ENCODE peak calls at places on chromosomes 1 and 21, in eight cellular contexts. One of them, this sample, is unnamed.

GRCh38 chr1:147472489-147472888 is 68.8 kb upstream of the BCL9 start:
- DNase-seq in epithelial cell of esophagus: no peak
- DNase-seq in NCI-H1105 treated with DMSO at 0.1 percent for 48 hours: no peak
- DNase-seq in activated T-cell treated with anti-CD3 and anti-CD28 coated beads, Interleukin-2, amount 50 U/mL, for 4 hours: no peak
- DNase-seq in ascending aorta: no peak
- DNase-seq in stimulated activated CD8-positive, alpha-beta memory T cell treated with anti-CD3 and anti-CD28 coated beads, Interleukin-4, amount 100 ng/mL, for 4 hours: no peak
- DNase-seq in MM.1S: no peak
- DNase-seq in HS-5: no peak
- DNase-seq in this sample: no peak

GRCh38 chr1:41374711-41375110 is 13.5 kb downstream of the FOXO6 start:
- DNase-seq in epithelial cell of esophagus: no peak
- DNase-seq in NCI-H1105 treated with DMSO at 0.1 percent for 48 hours: no peak
- DNase-seq in activated T-cell treated with anti-CD3 and anti-CD28 coated beads, Interleukin-2, amount 50 U/mL, for 4 hours: no peak
- DNase-seq in ascending aorta: no peak
- DNase-seq in stimulated activated CD8-positive, alpha-beta memory T cell treated with anti-CD3 and anti-CD28 coated beads, Interleukin-4, amount 100 ng/mL, for 4 hours: no peak
- DNase-seq in MM.1S: no peak
- DNase-seq in HS-5: no peak
- DNase-seq in this sample: no peak

GRCh38 chr1:234369784-234370183 is 3.5 kb upstream of the COA6 start:
- DNase-seq in epithelial cell of esophagus: peak; percentile 88
- DNase-seq in NCI-H1105 treated with DMSO at 0.1 percent for 48 hours: no peak
- DNase-seq in activated T-cell treated with anti-CD3 and anti-CD28 coated beads, Interleukin-2, amount 50 U/mL, for 4 hours: no peak
- DNase-seq in ascending aorta: no peak
- DNase-seq in stimulated activated CD8-positive, alpha-beta memory T cell treated with anti-CD3 and anti-CD28 coated beads, Interleukin-4, amount 100 ng/mL, for 4 hours: no peak
- DNase-seq in MM.1S: no peak
- DNase-seq in HS-5: peak; percentile 42
- DNase-seq in this sample: no peak

GRCh38 chr1:214550339-214551051 is 907 bp downstream of the PTPN14 start:
- DNase-seq in epithelial cell of esophagus: no peak
- DNase-seq in NCI-H1105 treated with DMSO at 0.1 percent for 48 hours: no peak
- DNase-seq in activated T-cell treated with anti-CD3 and anti-CD28 coated beads, Interleukin-2, amount 50 U/mL, for 4 hours: no peak
- DNase-seq in ascending aorta: no peak
- DNase-seq in stimulated activated CD8-positive, alpha-beta memory T cell treated with anti-CD3 and anti-CD28 coated beads, Interleukin-4, amount 100 ng/mL, for 4 hours: no peak
- DNase-seq in MM.1S: no peak
- DNase-seq in HS-5: no peak
- DNase-seq in this sample: no peak

GRCh38 chr21:46448108-46448507 is 10.6 kb upstream of the DIP2A start:
- DNase-seq in epithelial cell of esophagus: no peak
- DNase-seq in NCI-H1105 treated with DMSO at 0.1 percent for 48 hours: no peak
- DNase-seq in activated T-cell treated with anti-CD3 and anti-CD28 coated beads, Interleukin-2, amount 50 U/mL, for 4 hours: no peak
- DNase-seq in ascending aorta: no peak
- DNase-seq in stimulated activated CD8-positive, alpha-beta memory T cell treated with anti-CD3 and anti-CD28 coated beads, Interleukin-4, amount 100 ng/mL, for 4 hours: no peak
- DNase-seq in MM.1S: no peak
- DNase-seq in HS-5: no peak
- DNase-seq in this sample: no peak

GRCh38 chr1:177864530-177865305 is 105.1 kb downstream of the SEC16B start:
- DNase-seq in epithelial cell of esophagus: no peak
- DNase-seq in NCI-H1105 treated with DMSO at 0.1 percent for 48 hours: no peak
- DNase-seq in activated T-cell treated with anti-CD3 and anti-CD28 coated beads, Interleukin-2, amount 50 U/mL, for 4 hours: no peak
- DNase-seq in ascending aorta: no peak
- DNase-seq in stimulated activated CD8-positive, alpha-beta memory T cell treated with anti-CD3 and anti-CD28 coated beads, Interleukin-4, amount 100 ng/mL, for 4 hours: no peak
- DNase-seq in MM.1S: no peak
- DNase-seq in HS-5: no peak
- DNase-seq in this sample: no peak

GRCh38 chr1:6278263-6278662 is 17.4 kb upstream of the GPR153 start:
- DNase-seq in epithelial cell of esophagus: no peak
- DNase-seq in NCI-H1105 treated with DMSO at 0.1 percent for 48 hours: no peak
- DNase-seq in activated T-cell treated with anti-CD3 and anti-CD28 coated beads, Interleukin-2, amount 50 U/mL, for 4 hours: no peak
- DNase-seq in ascending aorta: no peak
- DNase-seq in stimulated activated CD8-positive, alpha-beta memory T cell treated with anti-CD3 and anti-CD28 coated beads, Interleukin-4, amount 100 ng/mL, for 4 hours: no peak
- DNase-seq in MM.1S: no peak
- DNase-seq in HS-5: no peak
- DNase-seq in this sample: peak; percentile 94

GRCh38 chr1:232880354-232880753 is 70.1 kb upstream of the NTPCR start:
- DNase-seq in epithelial cell of esophagus: peak; percentile 61
- DNase-seq in NCI-H1105 treated with DMSO at 0.1 percent for 48 hours: no peak
- DNase-seq in activated T-cell treated with anti-CD3 and anti-CD28 coated beads, Interleukin-2, amount 50 U/mL, for 4 hours: no peak
- DNase-seq in ascending aorta: no peak
- DNase-seq in stimulated activated CD8-positive, alpha-beta memory T cell treated with anti-CD3 and anti-CD28 coated beads, Interleukin-4, amount 100 ng/mL, for 4 hours: no peak
- DNase-seq in MM.1S: no peak
- DNase-seq in HS-5: no peak
- DNase-seq in this sample: no peak

GRCh38 chr1:214454619-214455396 is 96.6 kb downstream of the PTPN14 start:
- DNase-seq in epithelial cell of esophagus: peak; percentile 58
- DNase-seq in NCI-H1105 treated with DMSO at 0.1 percent for 48 hours: no peak
- DNase-seq in activated T-cell treated with anti-CD3 and anti-CD28 coated beads, Interleukin-2, amount 50 U/mL, for 4 hours: no peak
- DNase-seq in ascending aorta: no peak
- DNase-seq in stimulated activated CD8-positive, alpha-beta memory T cell treated with anti-CD3 and anti-CD28 coated beads, Interleukin-4, amount 100 ng/mL, for 4 hours: no peak
- DNase-seq in MM.1S: no peak
- DNase-seq in HS-5: peak; percentile 70
- DNase-seq in this sample: no peak

GRCh38 chr1:22814176-22815042 is 103.8 kb downstream of the EPHB2 start:
- DNase-seq in epithelial cell of esophagus: no peak
- DNase-seq in NCI-H1105 treated with DMSO at 0.1 percent for 48 hours: peak; percentile 85
- DNase-seq in activated T-cell treated with anti-CD3 and anti-CD28 coated beads, Interleukin-2, amount 50 U/mL, for 4 hours: no peak
- DNase-seq in ascending aorta: peak; percentile 79
- DNase-seq in stimulated activated CD8-positive, alpha-beta memory T cell treated with anti-CD3 and anti-CD28 coated beads, Interleukin-4, amount 100 ng/mL, for 4 hours: no peak
- DNase-seq in MM.1S: no peak
- DNase-seq in HS-5: no peak
- DNase-seq in this sample: no peak

GRCh38 chr1:227799756-227800155 is 15.7 kb upstream of the PRSS38 start:
- DNase-seq in epithelial cell of esophagus: no peak
- DNase-seq in NCI-H1105 treated with DMSO at 0.1 percent for 48 hours: no peak
- DNase-seq in activated T-cell treated with anti-CD3 and anti-CD28 coated beads, Interleukin-2, amount 50 U/mL, for 4 hours: no peak
- DNase-seq in ascending aorta: no peak
- DNase-seq in stimulated activated CD8-positive, alpha-beta memory T cell treated with anti-CD3 and anti-CD28 coated beads, Interleukin-4, amount 100 ng/mL, for 4 hours: no peak
- DNase-seq in MM.1S: no peak
- DNase-seq in HS-5: no peak
- DNase-seq in this sample: no peak

GRCh38 chr1:90711696-90712095 is 5.4 kb downstream of the BARHL2 start:
- DNase-seq in epithelial cell of esophagus: no peak
- DNase-seq in NCI-H1105 treated with DMSO at 0.1 percent for 48 hours: no peak
- DNase-seq in activated T-cell treated with anti-CD3 and anti-CD28 coated beads, Interleukin-2, amount 50 U/mL, for 4 hours: no peak
- DNase-seq in ascending aorta: no peak
- DNase-seq in stimulated activated CD8-positive, alpha-beta memory T cell treated with anti-CD3 and anti-CD28 coated beads, Interleukin-4, amount 100 ng/mL, for 4 hours: no peak
- DNase-seq in MM.1S: no peak
- DNase-seq in HS-5: no peak
- DNase-seq in this sample: no peak

GRCh38 chr21:37365657-37366487 is 701 bp upstream of the DYRK1A start:
- DNase-seq in epithelial cell of esophagus: peak; percentile 80
- DNase-seq in NCI-H1105 treated with DMSO at 0.1 percent for 48 hours: peak; percentile 60
- DNase-seq in activated T-cell treated with anti-CD3 and anti-CD28 coated beads, Interleukin-2, amount 50 U/mL, for 4 hours: peak; percentile 50
- DNase-seq in ascending aorta: peak; percentile 81
- DNase-seq in stimulated activated CD8-positive, alpha-beta memory T cell treated with anti-CD3 and anti-CD28 coated beads, Interleukin-4, amount 100 ng/mL, for 4 hours: no peak
- DNase-seq in MM.1S: peak; percentile 82
- DNase-seq in HS-5: no peak
- DNase-seq in this sample: peak; percentile 86

GRCh38 chr1:153533689-153534201 is 2.0 kb downstream of the S100A6 start:
- DNase-seq in epithelial cell of esophagus: peak; percentile 94
- DNase-seq in NCI-H1105 treated with DMSO at 0.1 percent for 48 hours: no peak
- DNase-seq in activated T-cell treated with anti-CD3 and anti-CD28 coated beads, Interleukin-2, amount 50 U/mL, for 4 hours: no peak
- DNase-seq in ascending aorta: peak; percentile 87
- DNase-seq in stimulated activated CD8-positive, alpha-beta memory T cell treated with anti-CD3 and anti-CD28 coated beads, Interleukin-4, amount 100 ng/mL, for 4 hours: no peak
- DNase-seq in MM.1S: no peak
- DNase-seq in HS-5: peak; percentile 90
- DNase-seq in this sample: peak; percentile 38

GRCh38 chr1:162193201-162193600 is 123.7 kb downstream of the NOS1AP start:
- DNase-seq in epithelial cell of esophagus: no peak
- DNase-seq in NCI-H1105 treated with DMSO at 0.1 percent for 48 hours: no peak
- DNase-seq in activated T-cell treated with anti-CD3 and anti-CD28 coated beads, Interleukin-2, amount 50 U/mL, for 4 hours: no peak
- DNase-seq in ascending aorta: no peak
- DNase-seq in stimulated activated CD8-positive, alpha-beta memory T cell treated with anti-CD3 and anti-CD28 coated beads, Interleukin-4, amount 100 ng/mL, for 4 hours: no peak
- DNase-seq in MM.1S: no peak
- DNase-seq in HS-5: no peak
- DNase-seq in this sample: no peak

GRCh38 chr1:2415801-2416208 is 3.4 kb upstream of the PEX10 start:
- DNase-seq in epithelial cell of esophagus: peak; percentile 57
- DNase-seq in NCI-H1105 treated with DMSO at 0.1 percent for 48 hours: no peak
- DNase-seq in activated T-cell treated with anti-CD3 and anti-CD28 coated beads, Interleukin-2, amount 50 U/mL, for 4 hours: peak; percentile 18
- DNase-seq in ascending aorta: no peak
- DNase-seq in stimulated activated CD8-positive, alpha-beta memory T cell treated with anti-CD3 and anti-CD28 coated beads, Interleukin-4, amount 100 ng/mL, for 4 hours: no peak
- DNase-seq in MM.1S: peak; percentile 55
- DNase-seq in HS-5: no peak
- DNase-seq in this sample: no peak

GRCh38 chr21:44300262-44300959 is 558 bp downstream of the PFKL start:
- DNase-seq in epithelial cell of esophagus: peak; percentile 67
- DNase-seq in NCI-H1105 treated with DMSO at 0.1 percent for 48 hours: no peak
- DNase-seq in activated T-cell treated with anti-CD3 and anti-CD28 coated beads, Interleukin-2, amount 50 U/mL, for 4 hours: peak; percentile 41
- DNase-seq in ascending aorta: peak; percentile 85
- DNase-seq in stimulated activated CD8-positive, alpha-beta memory T cell treated with anti-CD3 and anti-CD28 coated beads, Interleukin-4, amount 100 ng/mL, for 4 hours: no peak
- DNase-seq in MM.1S: peak; percentile 80
- DNase-seq in HS-5: peak; percentile 10
- DNase-seq in this sample: no peak

GRCh38 chr1:174969977-174970376 is 29.8 kb upstream of the CACYBP start:
- DNase-seq in epithelial cell of esophagus: no peak
- DNase-seq in NCI-H1105 treated with DMSO at 0.1 percent for 48 hours: no peak
- DNase-seq in activated T-cell treated with anti-CD3 and anti-CD28 coated beads, Interleukin-2, amount 50 U/mL, for 4 hours: no peak
- DNase-seq in ascending aorta: no peak
- DNase-seq in stimulated activated CD8-positive, alpha-beta memory T cell treated with anti-CD3 and anti-CD28 coated beads, Interleukin-4, amount 100 ng/mL, for 4 hours: no peak
- DNase-seq in MM.1S: no peak
- DNase-seq in HS-5: no peak
- DNase-seq in this sample: no peak

GRCh38 chr1:208499601-208500000 is 255.4 kb upstream of the PLXNA2 start:
- DNase-seq in epithelial cell of esophagus: no peak
- DNase-seq in NCI-H1105 treated with DMSO at 0.1 percent for 48 hours: no peak
- DNase-seq in activated T-cell treated with anti-CD3 and anti-CD28 coated beads, Interleukin-2, amount 50 U/mL, for 4 hours: no peak
- DNase-seq in ascending aorta: no peak
- DNase-seq in stimulated activated CD8-positive, alpha-beta memory T cell treated with anti-CD3 and anti-CD28 coated beads, Interleukin-4, amount 100 ng/mL, for 4 hours: no peak
- DNase-seq in MM.1S: no peak
- DNase-seq in HS-5: no peak
- DNase-seq in this sample: no peak

GRCh38 chr1:40132383-40133121 is 28.6 kb upstream of the RLF start:
- DNase-seq in epithelial cell of esophagus: peak; percentile 10
- DNase-seq in NCI-H1105 treated with DMSO at 0.1 percent for 48 hours: no peak
- DNase-seq in activated T-cell treated with anti-CD3 and anti-CD28 coated beads, Interleukin-2, amount 50 U/mL, for 4 hours: no peak
- DNase-seq in ascending aorta: no peak
- DNase-seq in stimulated activated CD8-positive, alpha-beta memory T cell treated with anti-CD3 and anti-CD28 coated beads, Interleukin-4, amount 100 ng/mL, for 4 hours: no peak
- DNase-seq in MM.1S: no peak
- DNase-seq in HS-5: no peak
- DNase-seq in this sample: no peak

GRCh38 chr21:39676054-39676771 is 63.5 kb downstream of the B3GALT5 start:
- DNase-seq in epithelial cell of esophagus: peak; percentile 83
- DNase-seq in NCI-H1105 treated with DMSO at 0.1 percent for 48 hours: peak; percentile 91
- DNase-seq in activated T-cell treated with anti-CD3 and anti-CD28 coated beads, Interleukin-2, amount 50 U/mL, for 4 hours: no peak
- DNase-seq in ascending aorta: no peak
- DNase-seq in stimulated activated CD8-positive, alpha-beta memory T cell treated with anti-CD3 and anti-CD28 coated beads, Interleukin-4, amount 100 ng/mL, for 4 hours: no peak
- DNase-seq in MM.1S: peak; percentile 99
- DNase-seq in HS-5: no peak
- DNase-seq in this sample: peak; percentile 73

GRCh38 chr1:175422122-175422521 is 229.5 kb upstream of the KIAA0040 start:
- DNase-seq in epithelial cell of esophagus: no peak
- DNase-seq in NCI-H1105 treated with DMSO at 0.1 percent for 48 hours: no peak
- DNase-seq in activated T-cell treated with anti-CD3 and anti-CD28 coated beads, Interleukin-2, amount 50 U/mL, for 4 hours: no peak
- DNase-seq in ascending aorta: no peak
- DNase-seq in stimulated activated CD8-positive, alpha-beta memory T cell treated with anti-CD3 and anti-CD28 coated beads, Interleukin-4, amount 100 ng/mL, for 4 hours: no peak
- DNase-seq in MM.1S: no peak
- DNase-seq in HS-5: no peak
- DNase-seq in this sample: no peak

GRCh38 chr1:201376464-201377374 is 761 bp downstream of the TNNT2 start:
- DNase-seq in epithelial cell of esophagus: peak; percentile 69
- DNase-seq in NCI-H1105 treated with DMSO at 0.1 percent for 48 hours: no peak
- DNase-seq in activated T-cell treated with anti-CD3 and anti-CD28 coated beads, Interleukin-2, amount 50 U/mL, for 4 hours: no peak
- DNase-seq in ascending aorta: no peak
- DNase-seq in stimulated activated CD8-positive, alpha-beta memory T cell treated with anti-CD3 and anti-CD28 coated beads, Interleukin-4, amount 100 ng/mL, for 4 hours: no peak
- DNase-seq in MM.1S: peak; percentile 25
- DNase-seq in HS-5: no peak
- DNase-seq in this sample: peak; percentile 10

GRCh38 chr1:192945417-192946130 is 113.6 kb downstream of the UCHL5 start:
- DNase-seq in epithelial cell of esophagus: no peak
- DNase-seq in NCI-H1105 treated with DMSO at 0.1 percent for 48 hours: no peak
- DNase-seq in activated T-cell treated with anti-CD3 and anti-CD28 coated beads, Interleukin-2, amount 50 U/mL, for 4 hours: no peak
- DNase-seq in ascending aorta: no peak
- DNase-seq in stimulated activated CD8-positive, alpha-beta memory T cell treated with anti-CD3 and anti-CD28 coated beads, Interleukin-4, amount 100 ng/mL, for 4 hours: no peak
- DNase-seq in MM.1S: no peak
- DNase-seq in HS-5: no peak
- DNase-seq in this sample: no peak

GRCh38 chr1:21095918-21096426 is 80.7 kb downstream of the EIF4G3 start:
- DNase-seq in epithelial cell of esophagus: no peak
- DNase-seq in NCI-H1105 treated with DMSO at 0.1 percent for 48 hours: no peak
- DNase-seq in activated T-cell treated with anti-CD3 and anti-CD28 coated beads, Interleukin-2, amount 50 U/mL, for 4 hours: no peak
- DNase-seq in ascending aorta: no peak
- DNase-seq in stimulated activated CD8-positive, alpha-beta memory T cell treated with anti-CD3 and anti-CD28 coated beads, Interleukin-4, amount 100 ng/mL, for 4 hours: no peak
- DNase-seq in MM.1S: no peak
- DNase-seq in HS-5: no peak
- DNase-seq in this sample: no peak

GRCh38 chr21:42254631-42255030 is 35.7 kb downstream of the ABCG1 start:
- DNase-seq in epithelial cell of esophagus: no peak
- DNase-seq in NCI-H1105 treated with DMSO at 0.1 percent for 48 hours: no peak
- DNase-seq in activated T-cell treated with anti-CD3 and anti-CD28 coated beads, Interleukin-2, amount 50 U/mL, for 4 hours: no peak
- DNase-seq in ascending aorta: no peak
- DNase-seq in stimulated activated CD8-positive, alpha-beta memory T cell treated with anti-CD3 and anti-CD28 coated beads, Interleukin-4, amount 100 ng/mL, for 4 hours: no peak
- DNase-seq in MM.1S: no peak
- DNase-seq in HS-5: no peak
- DNase-seq in this sample: no peak

GRCh38 chr1:116711061-116711582 is 43.1 kb upstream of the CD2 start:
- DNase-seq in epithelial cell of esophagus: peak; percentile 77
- DNase-seq in NCI-H1105 treated with DMSO at 0.1 percent for 48 hours: peak; percentile 39
- DNase-seq in activated T-cell treated with anti-CD3 and anti-CD28 coated beads, Interleukin-2, amount 50 U/mL, for 4 hours: no peak
- DNase-seq in ascending aorta: no peak
- DNase-seq in stimulated activated CD8-positive, alpha-beta memory T cell treated with anti-CD3 and anti-CD28 coated beads, Interleukin-4, amount 100 ng/mL, for 4 hours: no peak
- DNase-seq in MM.1S: no peak
- DNase-seq in HS-5: no peak
- DNase-seq in this sample: peak; percentile 25

GRCh38 chr1:202014915-202015676 is 4.7 kb downstream of the ELF3 start:
- DNase-seq in epithelial cell of esophagus: peak; percentile 63
- DNase-seq in NCI-H1105 treated with DMSO at 0.1 percent for 48 hours: no peak
- DNase-seq in activated T-cell treated with anti-CD3 and anti-CD28 coated beads, Interleukin-2, amount 50 U/mL, for 4 hours: no peak
- DNase-seq in ascending aorta: no peak
- DNase-seq in stimulated activated CD8-positive, alpha-beta memory T cell treated with anti-CD3 and anti-CD28 coated beads, Interleukin-4, amount 100 ng/mL, for 4 hours: no peak
- DNase-seq in MM.1S: no peak
- DNase-seq in HS-5: no peak
- DNase-seq in this sample: no peak

GRCh38 chr21:33940846-33941245 is 25.2 kb upstream of the ATP5PO start:
- DNase-seq in epithelial cell of esophagus: no peak
- DNase-seq in NCI-H1105 treated with DMSO at 0.1 percent for 48 hours: no peak
- DNase-seq in activated T-cell treated with anti-CD3 and anti-CD28 coated beads, Interleukin-2, amount 50 U/mL, for 4 hours: no peak
- DNase-seq in ascending aorta: no peak
- DNase-seq in stimulated activated CD8-positive, alpha-beta memory T cell treated with anti-CD3 and anti-CD28 coated beads, Interleukin-4, amount 100 ng/mL, for 4 hours: no peak
- DNase-seq in MM.1S: no peak
- DNase-seq in HS-5: no peak
- DNase-seq in this sample: no peak

GRCh38 chr1:53294557-53294956 is 33.3 kb downstream of the LRP8 start:
- DNase-seq in epithelial cell of esophagus: peak; percentile 94
- DNase-seq in NCI-H1105 treated with DMSO at 0.1 percent for 48 hours: no peak
- DNase-seq in activated T-cell treated with anti-CD3 and anti-CD28 coated beads, Interleukin-2, amount 50 U/mL, for 4 hours: peak; percentile 27
- DNase-seq in ascending aorta: no peak
- DNase-seq in stimulated activated CD8-positive, alpha-beta memory T cell treated with anti-CD3 and anti-CD28 coated beads, Interleukin-4, amount 100 ng/mL, for 4 hours: no peak
- DNase-seq in MM.1S: peak; percentile 16
- DNase-seq in HS-5: no peak
- DNase-seq in this sample: no peak

GRCh38 chr1:88175631-88176226 is 508.3 kb upstream of the PKN2 start:
- DNase-seq in epithelial cell of esophagus: peak; percentile 10
- DNase-seq in NCI-H1105 treated with DMSO at 0.1 percent for 48 hours: no peak
- DNase-seq in activated T-cell treated with anti-CD3 and anti-CD28 coated beads, Interleukin-2, amount 50 U/mL, for 4 hours: no peak
- DNase-seq in ascending aorta: no peak
- DNase-seq in stimulated activated CD8-positive, alpha-beta memory T cell treated with anti-CD3 and anti-CD28 coated beads, Interleukin-4, amount 100 ng/mL, for 4 hours: no peak
- DNase-seq in MM.1S: no peak
- DNase-seq in HS-5: peak; percentile 14
- DNase-seq in this sample: no peak

This sample was measured in NCI-H2171.